ENCODE peak calls at places on chromosomes 2 and 18, in four cellular contexts. F, G, K and P are unnamed samples.

GRCh38 chr2:197307933-197308521 is 2.6 kb downstream of the ANKRD44 start:
- DNase-seq in K (no peak), F (no peak), G (no peak), P (no peak)

GRCh38 chr2:134389331-134389835 is 135.5 kb downstream of the MGAT5 start:
- DNase-seq in F (no peak), K (no peak), G (no peak), P (no peak)

GRCh38 chr18:11654736-11655604 is 34.1 kb upstream of the GNAL start:
- DNase-seq in F (peak), G (peak), K (no peak), P (peak)

GRCh38 chr2:60819155-60819862 is 62.1 kb upstream of the REL start:
- DNase-seq in G (no peak), F (no peak), K (no peak), P (peak)

GRCh38 chr2:224523626-224524577 is 61.3 kb downstream of the CUL3 start:
- DNase-seq in F (no peak), G (no peak), K (no peak), P (no peak)

GRCh38 chr2:219020604-219021365 is 20.5 kb downstream of the CFAP65 start:
- DNase-seq in K (no peak), G (no peak), F (no peak), P (peak)

GRCh38 chr2:207474871-207475485 is 54.8 kb upstream of the CREB1 start:
- DNase-seq in F (peak), K (no peak), G (no peak), P (no peak)

GRCh38 chr2:240579771-240580614 is 6.5 kb upstream of the CAPN10 start:
- DNase-seq in K (no peak), G (peak), F (peak), P (peak)

GRCh38 chr2:203579131-203579643 is 44.1 kb upstream of the RAPH1 start:
- DNase-seq in G (no peak), K (peak), F (peak), P (peak)

GRCh38 chr2:240425697-240426096 is 9.8 kb upstream of the GPC1 start:
- DNase-seq in G (no peak), K (no peak), F (no peak), P (peak)

GRCh38 chr2:62176771-62177170 is 19.1 kb upstream of the B3GNT2 start:
- DNase-seq in F (no peak), K (no peak), G (no peak), P (no peak)

GRCh38 chr2:8682719-8683667 is 1.1 kb downstream of the ID2 start:
- DNase-seq in G (no peak), K (no peak), F (peak), P (peak)

GRCh38 chr2:185246717-185247116 is 491.9 kb upstream of the FSIP2 start:
- DNase-seq in F (no peak), K (no peak), G (no peak), P (no peak)

GRCh38 chr18:79498662-79499061 is 102.9 kb downstream of the NFATC1 start:
- DNase-seq in G (no peak), F (no peak), K (no peak), P (no peak)

GRCh38 chr18:10497350-10497749 is 28.5 kb upstream of the NAPG start:
- DNase-seq in G (no peak), K (no peak), F (no peak), P (no peak)

GRCh38 chr2:232260075-232260474 is 118.5 kb upstream of the ALPP start:
- DNase-seq in G (no peak), F (no peak), K (no peak), P (no peak)

GRCh38 chr2:230985519-230986231 is 10.2 kb upstream of the SPATA3 start:
- DNase-seq in G (no peak), K (no peak), F (no peak), P (no peak)

GRCh38 chr2:78992451-78992806 is 33.1 kb upstream of the REG3G start:
- DNase-seq in F (no peak), G (no peak), K (no peak), P (no peak)

GRCh38 chr2:68853035-68853434 is 18.2 kb downstream of the BMP10 start:
- DNase-seq in K (no peak), F (no peak), G (no peak), P (no peak)

GRCh38 chr2:38223256-38223655 is 147.3 kb upstream of the CYP1B1 start:
- DNase-seq in F (no peak), K (no peak), G (no peak), P (no peak)

GRCh38 chr2:82825410-82826090 is 1633.5 kb downstream of the SUCLG1 start:
- DNase-seq in G (no peak), F (no peak), K (no peak), P (no peak)

GRCh38 chr2:111094686-111095085 is 26.0 kb upstream of the BCL2L11 start:
- DNase-seq in K (no peak), F (no peak), G (no peak), P (no peak)

GRCh38 chr2:189580267-189580661 is 322 bp downstream of the SLC40A1 start:
- DNase-seq in F (no peak), G (peak), K (no peak), P (peak)

GRCh38 chr18:37566479-37567060 is 972 bp upstream of the CELF4 start:
- DNase-seq in G (no peak), K (no peak), F (no peak), P (no peak)

GRCh38 chr2:55051026-55051866 is 995 bp upstream of the RTN4 start:
- DNase-seq in K (peak), G (no peak), F (peak), P (peak)

GRCh38 chr18:1995041-1995612 is 576.2 kb downstream of the METTL4 start:
- DNase-seq in G (no peak), F (no peak), K (no peak), P (no peak)

GRCh38 chr18:32529737-32530420 is 59.2 kb upstream of the GAREM1 start:
- DNase-seq in K (no peak), G (no peak), F (no peak), P (no peak)

GRCh38 chr2:13583609-13584008 is 866.9 kb downstream of the TRIB2 start:
- DNase-seq in G (no peak), K (no peak), F (no peak), P (no peak)

GRCh38 chr2:37684809-37685208 is 13.4 kb upstream of the CDC42EP3 start:
- DNase-seq in G (no peak), K (no peak), F (no peak), P (no peak)

GRCh38 chr2:12556762-12557161 is 160.0 kb upstream of the TRIB2 start:
- DNase-seq in K (no peak), F (no peak), G (no peak), P (no peak)

GRCh38 chr2:192029089-192029488 is 165.6 kb downstream of the TMEFF2 start:
- DNase-seq in G (no peak), F (no peak), K (peak), P (no peak)

GRCh38 chr18:10454800-10455550 is 540 bp downstream of the APCDD1 start:
- DNase-seq in K (no peak), F (no peak), G (peak), P (peak)

GRCh38 chr2:73386894-73387636 is 1.4 kb downstream of the ALMS1 start:
- DNase-seq in K (no peak), G (no peak), F (no peak), P (no peak)

GRCh38 chr18:26657618-26658581 is 109.5 kb upstream of the KCTD1 start:
- DNase-seq in G (no peak), F (no peak), K (no peak), P (no peak)

GRCh38 chr2:172931923-172932520 is 143.6 kb upstream of the MAP3K20 start:
- DNase-seq in K (no peak), G (peak), F (peak), P (peak)

GRCh38 chr18:25399554-25399953 is 47.6 kb upstream of the ZNF521 start:
- DNase-seq in G (no peak), K (no peak), F (no peak), P (no peak)

GRCh38 chr2:20198796-20199361 is 26.1 kb downstream of the SDC1 start:
- DNase-seq in K (no peak), G (no peak), F (no peak), P (no peak)